ENCODE peak calls at places on chromosomes 7 and 10, in nine cellular contexts. U is choroid plexus epithelial cell; R is H7; Y is Peyer's patch; F is CD8-positive, alpha-beta T cell; T is kidney; S is lower lobe of right lung; D is skeletal muscle cell; O is brain microvascular endothelial cell. H is an unnamed sample.

GRCh38 chr10:13328588-13328987 is 19.5 kb downstream of the SEPHS1 start:
- DNase-seq in U (no peak), R (no peak), Y (no peak), F (no peak), T (no peak), S (no peak), D (no peak), O (no peak), H (no peak)

GRCh38 chr7:84985073-84985784 is 201.6 kb downstream of the SEMA3D start:
- DNase-seq in U (peak), R (no peak), Y (no peak), F (no peak), T (no peak), S (no peak), D (no peak), O (no peak), H (no peak)

GRCh38 chr7:142880886-142881505 is 4.5 kb downstream of the TRPV6 start:
- DNase-seq in U (peak), R (peak), Y (no peak), F (peak), T (no peak), S (no peak), D (no peak), O (peak), H (no peak)

GRCh38 chr7:10412426-10413019 is 561.1 kb upstream of the PHF14 start:
- DNase-seq in U (peak), R (no peak), Y (no peak), F (no peak), T (no peak), S (no peak), D (no peak), O (peak), H (peak)

GRCh38 chr10:96153065-96153464 is 23.0 kb downstream of the ZNF518A start:
- DNase-seq in U (no peak), R (no peak), Y (no peak), F (no peak), T (no peak), S (no peak), D (no peak), O (no peak), H (no peak)

GRCh38 chr7:32102432-32102851 is 32.2 kb upstream of the PDE1C start:
- DNase-seq in U (no peak), R (no peak), Y (no peak), F (no peak), T (no peak), S (no peak), D (no peak), O (no peak), H (no peak)

GRCh38 chr7:100476108-100476780 is 2.8 kb downstream of the TSC22D4 start:
- DNase-seq in U (no peak), R (peak), Y (no peak), F (no peak), T (no peak), S (no peak), D (no peak), O (no peak), H (no peak)

GRCh38 chr7:30922596-30922995 is 10.9 kb downstream of the AQP1 start:
- DNase-seq in U (no peak), R (peak), Y (no peak), F (no peak), T (peak), S (peak), D (no peak), O (no peak), H (no peak)

GRCh38 chr10:83678850-83679249 is 460.5 kb upstream of the GHITM start:
- DNase-seq in U (no peak), R (no peak), Y (no peak), F (no peak), T (no peak), S (no peak), D (no peak), O (no peak), H (no peak)

GRCh38 chr7:30320392-30320791 is 36.0 kb downstream of the ZNRF2 start:
- DNase-seq in U (no peak), R (no peak), Y (no peak), F (no peak), T (no peak), S (no peak), D (no peak), O (no peak), H (no peak)

GRCh38 chr7:131369354-131369753 is 41.7 kb downstream of the MKLN1 start:
- DNase-seq in U (no peak), R (no peak), Y (no peak), F (no peak), T (no peak), S (no peak), D (no peak), O (no peak), H (no peak)

GRCh38 chr7:47814905-47815613 is 133.2 kb downstream of the PKD1L1 start:
- DNase-seq in U (no peak), R (peak), Y (no peak), F (no peak), T (no peak), S (no peak), D (no peak), O (no peak), H (no peak)

GRCh38 chr7:2972531-2973161 is 71.0 kb downstream of the CARD11 start:
- DNase-seq in U (no peak), R (no peak), Y (no peak), F (no peak), T (peak), S (no peak), D (no peak), O (no peak), H (no peak)

GRCh38 chr10:101489355-101489754 is 98.7 kb downstream of the POLL start:
- DNase-seq in U (peak), R (no peak), Y (no peak), F (no peak), T (no peak), S (no peak), D (no peak), O (no peak), H (no peak)

GRCh38 chr7:13105209-13105608 is 417.8 kb downstream of the ARL4A start:
- DNase-seq in U (no peak), R (no peak), Y (no peak), F (no peak), T (no peak), S (no peak), D (no peak), O (no peak), H (no peak)

GRCh38 chr7:73704640-73705550 is 14.6 kb downstream of the STX1A start:
- DNase-seq in U (peak), R (peak), Y (no peak), F (no peak), T (no peak), S (peak), D (peak), O (peak), H (no peak)

GRCh38 chr10:4926400-4926799 is 36.8 kb upstream of the AKR1C1 start:
- DNase-seq in U (no peak), R (no peak), Y (no peak), F (no peak), T (no peak), S (no peak), D (no peak), O (no peak), H (no peak)

GRCh38 chr7:77553123-77553522 is 16.0 kb downstream of the PTPN12 start:
- DNase-seq in U (no peak), R (no peak), Y (no peak), F (no peak), T (no peak), S (no peak), D (no peak), O (no peak), H (no peak)

GRCh38 chr7:47394751-47395252 is 187.1 kb downstream of the TNS3 start:
- DNase-seq in U (no peak), R (no peak), Y (no peak), F (no peak), T (no peak), S (no peak), D (no peak), O (no peak), H (no peak)

GRCh38 chr10:5544216-5544805 is 19.6 kb downstream of the CALML3 start:
- DNase-seq in U (no peak), R (no peak), Y (peak), F (no peak), T (no peak), S (peak), D (no peak), O (no peak), H (no peak)

GRCh38 chr7:27161721-27162547 is 3.4 kb downstream of the HOXA9 start:
- DNase-seq in U (no peak), R (no peak), Y (peak), F (no peak), T (peak), S (peak), D (no peak), O (no peak), H (no peak)
- H3K4me3 ChIP-seq in U (no peak), R (no peak), Y (no peak), F (no peak), T (peak), S (peak), D (peak), O (no peak), H (no peak)

GRCh38 chr10:73940634-73941221 is 29.8 kb downstream of the PLAU start:
- DNase-seq in U (peak), R (peak), Y (peak), F (peak), T (peak), S (peak), D (no peak), O (peak), H (no peak)
- H3K4me3 ChIP-seq in U (peak), R (no peak), Y (peak), F (no peak), T (peak), S (peak), D (no peak), O (peak), H (no peak)

GRCh38 chr7:134888141-134888740 is 98.1 kb upstream of the AGBL3 start:
- DNase-seq in U (no peak), R (no peak), Y (no peak), F (no peak), T (no peak), S (no peak), D (no peak), O (no peak), H (no peak)

GRCh38 chr7:134891262-134892001 is 94.9 kb upstream of the AGBL3 start:
- DNase-seq in U (peak), R (peak), Y (no peak), F (no peak), T (peak), S (peak), D (peak), O (peak), H (peak)

GRCh38 chr7:134892002-134892693 is 94.2 kb upstream of the AGBL3 start:
- DNase-seq in U (peak), R (peak), Y (no peak), F (no peak), T (no peak), S (no peak), D (no peak), O (no peak), H (no peak)

GRCh38 chr7:134892963-134893362 is 93.3 kb upstream of the AGBL3 start:
- DNase-seq in U (peak), R (no peak), Y (no peak), F (no peak), T (no peak), S (no peak), D (no peak), O (no peak), H (no peak)

GRCh38 chr7:134890246-134891240 is 95.8 kb upstream of the AGBL3 start:
- DNase-seq in U (peak), R (no peak), Y (no peak), F (no peak), T (no peak), S (no peak), D (peak), O (peak), H (peak)
- H3K4me3 ChIP-seq in U (peak), R (no peak), Y (no peak), F (no peak), T (peak), S (peak), D (peak), O (peak), H (peak)

GRCh38 chr10:124228017-124228379 is 134.6 kb upstream of the CHST15 start:
- DNase-seq in U (no peak), R (no peak), Y (no peak), F (no peak), T (no peak), S (no peak), D (no peak), O (no peak), H (no peak)
- H3K4me3 ChIP-seq in U (no peak), R (no peak), Y (no peak), F (no peak), T (no peak), S (no peak), D (no peak), O (no peak), H (no peak)

H was measured in astrocyte of the cerebellum.